ENCODE peak calls at places on chromosomes 7 and 10, in five cellular contexts. J is OCI-LY7, Q is Karpas-422, F is endothelial cell of umbilical vein, I is MM.1S. N is an unnamed sample. For H4K20me1, the result is how much of the 10 kb centered on the place peaks cover.

GRCh38 chr10:61798711-61799110 is 102.8 kb upstream of the ARID5B start:
- DNase-seq in J (no peak), Q (no peak), F (no peak), I (no peak), N (no peak)

GRCh38 chr7:111499027-111499426 is 63.3 kb downstream of the IMMP2L start:
- DNase-seq in J (no peak), Q (no peak), F (peak), I (no peak), N (no peak)

GRCh38 chr10:33157108-33157507 is 177.4 kb downstream of the NRP1 start:
- DNase-seq in J (no peak), Q (peak), F (peak), I (no peak), N (no peak)

GRCh38 chr7:111085356-111085755 is 5.6 kb upstream of the LRRN3 start:
- DNase-seq in J (no peak), Q (no peak), F (no peak), I (peak), N (no peak)

GRCh38 chr10:986137-986825 is 2.0 kb upstream of the GTPBP4 start:
- DNase-seq in J (no peak), Q (no peak), F (no peak), I (no peak), N (no peak)

GRCh38 chr10:6065845-6066244 is 3.7 kb upstream of the IL2RA start:
- DNase-seq in J (no peak), Q (peak), F (no peak), I (no peak), N (no peak)

GRCh38 chr10:79047875-79048638 is 20.7 kb upstream of the ZMIZ1 start:
- DNase-seq in J (no peak), Q (no peak), F (no peak), I (peak), N (no peak)

GRCh38 chr7:71298378-71298777 is 166.4 kb downstream of the GALNT17 start:
- DNase-seq in J (no peak), Q (no peak), F (no peak), I (no peak), N (no peak)

GRCh38 chr7:92994889-92995288 is 122.9 kb downstream of the SAMD9 start:
- DNase-seq in J (no peak), Q (no peak), F (no peak), I (no peak), N (no peak)

GRCh38 chr10:27192284-27192683 is 37.1 kb downstream of the MASTL start:
- DNase-seq in J (no peak), Q (no peak), F (peak), I (no peak), N (no peak)

GRCh38 chr10:27388761-27389399 is 115.2 kb upstream of the RAB18 start:
- DNase-seq in J (no peak), Q (no peak), F (no peak), I (no peak), N (no peak)

GRCh38 chr10:3886666-3887251 is 101.8 kb upstream of the KLF6 start:
- DNase-seq in J (no peak), Q (no peak), F (peak), I (no peak), N (no peak)

GRCh38 chr7:134755422-134756022 is 23.9 kb upstream of the CALD1 start:
- DNase-seq in J (peak), Q (no peak), F (peak), I (no peak), N (peak)

GRCh38 chr10:1677307-1677939 is 59.9 kb downstream of the ADARB2 start:
- DNase-seq in J (peak), Q (peak), F (no peak), I (no peak), N (no peak)

GRCh38 chr10:78491812-78492211 is 458.1 kb downstream of the RPS24 start:
- DNase-seq in J (no peak), Q (no peak), F (no peak), I (no peak), N (no peak)

GRCh38 chr7:147639037-147639436 is 951.5 kb upstream of the C7orf33 start:
- DNase-seq in J (no peak), Q (no peak), F (no peak), I (no peak), N (peak)

GRCh38 chr10:11898372-11899066 is 75.4 kb downstream of the PROSER2 start:
- DNase-seq in J (no peak), Q (no peak), F (no peak), I (no peak), N (no peak)

GRCh38 chr7:128408709-128409434 is 910 bp downstream of the IMPDH1 start:
- DNase-seq in J (no peak), Q (no peak), F (no peak), I (no peak), N (peak)

GRCh38 chr7:133355822-133356221 is 102.9 kb downstream of the EXOC4 start:
- DNase-seq in J (no peak), Q (no peak), F (no peak), I (no peak), N (no peak)

GRCh38 chr10:106768204-106768603 is 396.3 kb downstream of the SORCS1 start:
- DNase-seq in J (no peak), Q (no peak), F (no peak), I (no peak), N (no peak)

GRCh38 chr7:158829021-158829341 is 328 bp downstream of the ESYT2 start:
- DNase-seq in J (peak), Q (peak), F (peak), I (peak), N (peak)

GRCh38 chr7:106309352-106309751 is 24.6 kb upstream of the NAMPT start:
- DNase-seq in J (no peak), Q (no peak), F (no peak), I (no peak), N (no peak)
- H3K4me3 ChIP-seq in J (no peak), Q (no peak), F (no peak), I (no peak), N (no peak)

GRCh38 chr7:30231271-30231670 is 53.1 kb upstream of the ZNRF2 start:
- DNase-seq in J (no peak), Q (no peak), F (no peak), I (no peak), N (no peak)
- H3K4me2 ChIP-seq in J (no peak), Q (no peak), F (no peak), I (no peak), N (no peak)

GRCh38 chr10:100353770-100354485 is 6.9 kb downstream of the SCD start:
- DNase-seq in J (no peak), Q (no peak), F (no peak), I (no peak), N (no peak)
- H4K20me1 ChIP-seq in J (under half), Q (half or more), F (under half), I (under half), N (half or more)

DNA sequence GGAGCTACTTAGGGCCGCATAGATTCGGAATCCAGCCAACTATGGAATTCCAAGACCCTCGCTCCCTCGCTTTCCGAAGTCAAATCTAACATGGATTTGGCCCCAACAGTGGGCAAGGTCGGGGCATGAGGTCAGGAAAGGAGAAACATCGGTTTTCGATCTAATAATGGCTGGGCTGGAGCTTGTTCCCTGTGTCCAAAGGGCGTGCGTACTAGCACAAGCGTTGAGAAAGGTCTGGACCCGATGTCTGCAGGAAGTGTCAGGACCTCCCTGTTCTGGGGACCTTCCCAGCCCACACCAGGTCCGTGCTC is 5.0 kb downstream of the FEZF1 start:
- DNase-seq in J (no peak), Q (no peak), F (no peak), I (no peak), N (peak)
- H3K4me3 ChIP-seq in J (no peak), Q (no peak), F (no peak), I (no peak), N (peak)

DNA sequence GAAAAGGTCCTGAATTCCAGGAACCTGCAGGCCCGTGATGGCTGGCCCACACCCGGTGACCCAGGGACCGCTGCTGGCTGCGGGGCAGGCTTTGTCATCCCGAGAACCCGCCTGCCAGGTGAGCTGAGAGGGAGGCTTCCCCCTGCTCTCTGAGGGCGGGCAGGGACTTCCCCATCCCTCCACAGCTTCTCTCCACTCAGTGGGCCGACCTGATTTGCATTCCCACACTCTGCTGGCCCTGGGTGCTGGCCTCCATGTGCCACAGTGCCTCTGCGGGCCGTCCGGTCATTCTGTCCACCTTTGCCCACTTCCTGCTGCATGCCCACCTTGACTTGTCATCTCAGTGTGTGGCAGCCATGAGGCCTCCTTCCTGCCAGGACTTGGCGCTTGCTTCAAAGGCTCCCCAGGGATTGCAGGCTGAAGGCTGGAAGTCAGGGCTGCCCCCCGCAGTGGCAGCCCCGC is 35.3 kb downstream of the PALD1 start:
- DNase-seq in J (peak), Q (peak), F (no peak), I (peak), N (no peak)
- H3K4me2 ChIP-seq in J (peak), Q (peak), F (no peak), I (peak), N (peak)

GRCh38 chr7:100665168-100665567 is 8.4 kb upstream of the GNB2 start:
- DNase-seq in J (no peak), Q (no peak), F (no peak), I (no peak), N (no peak)
- H4K20me1 ChIP-seq in J (under half), Q (under half), F (under half), I (under half), N (under half)

N was measured in neural progenitor cell.